ENCODE peak calls at places on chromosomes 4 and X, in eight cellular contexts. B, L, M, K, D, P, E and A are unnamed samples.

GRCh38 chr4:2822461-2823300 is 21.0 kb upstream of the ADD1 start:
- DNase-seq in M (no peak), B (no peak), P (no peak), L (no peak), K (peak), D (no peak), E (peak), A (no peak)

GRCh38 chrX:12771445-12772069 is 19.7 kb upstream of the PRPS2 start:
- DNase-seq in M (peak), B (peak), L (peak), D (peak), E (peak), K (no peak), P (peak), A (peak)

GRCh38 chrX:74346124-74346523 is 42.1 kb downstream of the ZCCHC13 start:
- DNase-seq in P (no peak), D (no peak), L (no peak), B (no peak), E (no peak), M (no peak), K (no peak), A (no peak)

GRCh38 chrX:151902813-151903591 is 9.7 kb upstream of the MAGEA4 start:
- DNase-seq in B (peak), E (peak), L (no peak), M (peak), P (peak), D (no peak), K (no peak), A (no peak)

GRCh38 chr4:168304744-168305459 is 13.7 kb downstream of the DDX60 start:
- DNase-seq in L (no peak), E (no peak), K (no peak), B (peak), P (peak), D (no peak), M (no peak), A (no peak)

GRCh38 chrX:68878977-68879376 is 50.2 kb downstream of the EFNB1 start:
- DNase-seq in P (no peak), E (no peak), B (no peak), K (no peak), L (no peak), M (no peak), D (no peak), A (no peak)

GRCh38 chr4:179625391-179625790 is 2183.2 kb upstream of the AGA start:
- DNase-seq in K (no peak), B (peak), E (no peak), M (no peak), P (peak), L (no peak), D (no peak), A (no peak)

GRCh38 chr4:60981534-60981933 is 218.6 kb upstream of the ADGRL3 start:
- DNase-seq in D (no peak), B (no peak), P (no peak), K (no peak), M (no peak), E (no peak), L (no peak), A (no peak)

GRCh38 chrX:97016106-97016505 is 132.4 kb downstream of the RPA4 start:
- DNase-seq in D (no peak), E (no peak), L (no peak), M (no peak), B (no peak), K (no peak), P (no peak), A (no peak)
- TF ChIP-seq CTCF in D (no peak), E (no peak), L (no peak), M (no peak), B (no peak), K (no peak), P (peak), A (no peak)

GRCh38 chrX:26597981-26598380 is 382.0 kb downstream of the MAGEB5 start:
- DNase-seq in E (no peak), P (peak), K (no peak), D (no peak), L (no peak), B (no peak), M (no peak), A (no peak)
- TF ChIP-seq CTCF in E (no peak), P (no peak), K (no peak), D (no peak), L (no peak), B (no peak), M (no peak), A (no peak)

GRCh38 chrX:15055146-15055930 is 182.1 kb downstream of the MOSPD2 start:
- DNase-seq in E (no peak), D (no peak), M (no peak), P (peak), K (no peak), L (no peak), B (no peak), A (no peak)

GRCh38 chrX:15056044-15056443 is 182.8 kb downstream of the MOSPD2 start:
- DNase-seq in D (no peak), K (no peak), L (no peak), B (no peak), M (no peak), P (peak), E (no peak), A (no peak)

GRCh38 chrX:15059488-15059887 is 186.3 kb downstream of the MOSPD2 start:
- DNase-seq in K (no peak), M (no peak), P (peak), L (no peak), D (no peak), E (no peak), B (no peak), A (no peak)
- TF ChIP-seq CTCF in K (no peak), M (no peak), P (peak), L (no peak), D (no peak), E (no peak), B (no peak), A (no peak)

GRCh38 chr4:138239496-138239895 is 2.7 kb downstream of the SLC7A11 start:
- DNase-seq in L (no peak), M (no peak), P (peak), E (no peak), B (no peak), D (no peak), K (no peak), A (no peak)
- TF ChIP-seq CTCF in L (no peak), M (no peak), P (no peak), E (no peak), B (no peak), D (no peak), K (no peak), A (no peak)